ENCODE peak calls at places on chromosomes 1 and 21, in ten cellular contexts. B, P, Z, I, K, N, Q, H, V and X are unnamed samples.

GRCh38 chr1:233238884-233239432 is 56.6 kb downstream of the PCNX2 start:
- DNase-seq in I (no peak), H (no peak), V (no peak), Z (no peak), P (peak), N (no peak), B (no peak), Q (no peak), K (peak), X (no peak)

GRCh38 chr1:212651521-212651920 is 43.0 kb downstream of the ATF3 start:
- DNase-seq in I (no peak), Q (no peak), N (no peak), K (peak), H (no peak), V (no peak), P (no peak), B (peak), Z (no peak), X (no peak)

GRCh38 chr21:38544681-38545080 is 46.4 kb upstream of the ERG start:
- DNase-seq in N (no peak), Q (no peak), B (peak), H (no peak), V (no peak), K (no peak), P (peak), Z (no peak), I (no peak), X (no peak)

GRCh38 chr21:37207441-37208009 is 59.6 kb downstream of the VPS26C start:
- DNase-seq in H (peak), P (no peak), B (peak), N (no peak), I (no peak), K (no peak), Z (peak), Q (no peak), V (no peak), X (no peak)

GRCh38 chr1:227777646-227778045 is 37.8 kb upstream of the PRSS38 start:
- DNase-seq in B (no peak), I (no peak), Z (no peak), Q (no peak), H (no peak), V (no peak), P (no peak), N (no peak), K (no peak), X (no peak)

GRCh38 chr1:88890790-88891317 is 513 bp downstream of the GTF2B start:
- DNase-seq in I (no peak), V (peak), H (no peak), P (peak), Q (no peak), Z (no peak), N (no peak), B (peak), K (peak), X (peak)

GRCh38 chr1:44531785-44532566 is 126.9 kb downstream of the RNF220 start:
- DNase-seq in N (no peak), H (no peak), Z (no peak), P (peak), I (no peak), K (peak), V (peak), Q (no peak), B (peak), X (no peak)

GRCh38 chr1:162136760-162137537 is 67.5 kb downstream of the NOS1AP start:
- DNase-seq in I (no peak), K (peak), H (no peak), V (peak), B (peak), Z (no peak), Q (no peak), N (peak), P (peak), X (no peak)

GRCh38 chr21:27564684-27565280 is 597.9 kb upstream of the ADAMTS5 start:
- DNase-seq in P (peak), B (peak), Z (peak), V (no peak), I (no peak), Q (no peak), K (peak), H (peak), N (peak), X (peak)

GRCh38 chr1:95742591-95743089 is 508.6 kb downstream of the RWDD3 start:
- DNase-seq in P (peak), Z (no peak), H (peak), N (no peak), Q (peak), K (peak), V (no peak), I (no peak), B (peak), X (no peak)

GRCh38 chr1:19338323-19338762 is 26.2 kb downstream of the SLC66A1 start:
- DNase-seq in I (no peak), P (peak), B (no peak), Q (no peak), H (no peak), K (no peak), N (no peak), Z (peak), V (no peak), X (no peak)

GRCh38 chr1:116910379-116911165 is 856 bp downstream of the PTGFRN start:
- DNase-seq in Q (no peak), V (peak), B (peak), I (peak), H (peak), P (peak), K (no peak), N (no peak), Z (peak), X (no peak)

GRCh38 chr1:32724678-32725594 is 22.4 kb upstream of the SYNC start:
- DNase-seq in V (peak), I (peak), K (peak), Z (no peak), Q (peak), P (peak), N (peak), B (peak), H (peak), X (no peak)

GRCh38 chr1:64471218-64471719 is 1.3 kb downstream of the CACHD1 start:
- DNase-seq in K (no peak), V (no peak), N (no peak), Q (no peak), Z (no peak), I (peak), H (peak), B (peak), P (peak), X (no peak)

GRCh38 chr1:218480691-218481099 is 135.6 kb downstream of the TGFB2 start:
- DNase-seq in B (peak), H (no peak), N (peak), I (no peak), P (no peak), Q (no peak), V (peak), K (peak), Z (no peak), X (no peak)

GRCh38 chr1:869499-870244 is 54.1 kb upstream of the SAMD11 start:
- DNase-seq in V (no peak), P (peak), B (peak), Q (no peak), H (peak), Z (peak), I (peak), N (no peak), K (peak), X (no peak)

GRCh38 chr21:15522148-15522547 is 207.6 kb upstream of the USP25 start:
- DNase-seq in V (no peak), B (no peak), Z (no peak), K (no peak), P (no peak), Q (no peak), H (no peak), I (no peak), N (no peak), X (no peak)

GRCh38 chr1:50237081-50237480 is 128.4 kb downstream of the ELAVL4 start:
- DNase-seq in H (no peak), I (no peak), B (no peak), N (no peak), V (no peak), Q (no peak), P (no peak), K (no peak), Z (no peak), X (no peak)

GRCh38 chr21:45308211-45309068 is 20.7 kb upstream of the POFUT2 start:
- DNase-seq in Q (peak), Z (no peak), V (no peak), B (peak), H (no peak), K (peak), N (peak), P (peak), I (peak), X (no peak)

GRCh38 chr1:44354840-44355581 is at the start of gene ERI3:
- DNase-seq in B (peak), I (peak), H (peak), Z (peak), V (peak), N (peak), Q (peak), K (peak), P (peak), X (peak)

GRCh38 chr1:6101826-6102225 is 56.1 kb downstream of the KCNAB2 start:
- DNase-seq in Z (no peak), N (no peak), H (no peak), I (no peak), V (no peak), P (no peak), K (no peak), B (no peak), Q (peak), X (no peak)

GRCh38 chr1:46248122-46248920 is 758 bp downstream of the RAD54L start:
- DNase-seq in P (peak), Z (no peak), Q (peak), K (no peak), V (peak), B (peak), N (no peak), H (no peak), I (peak), X (no peak)

GRCh38 chr21:31924548-31924947 is 51.7 kb downstream of the HUNK start:
- DNase-seq in Z (no peak), K (no peak), P (no peak), I (no peak), N (no peak), V (no peak), B (no peak), Q (no peak), H (no peak), X (no peak)

GRCh38 chr1:212124891-212125582 is 89.5 kb downstream of the DTL start:
- DNase-seq in N (no peak), I (peak), K (peak), Q (no peak), B (no peak), H (peak), P (no peak), V (no peak), Z (no peak), X (no peak)

GRCh38 chr1:185358957-185359356 is 41.9 kb upstream of the IVNS1ABP start:
- DNase-seq in Z (no peak), B (no peak), H (no peak), V (no peak), Q (no peak), I (no peak), P (no peak), K (no peak), N (no peak), X (no peak)

GRCh38 chr1:234780112-234780511 is 170.1 kb upstream of the IRF2BP2 start:
- DNase-seq in I (no peak), B (no peak), P (no peak), K (no peak), V (no peak), H (no peak), N (no peak), Z (no peak), Q (no peak), X (no peak)

GRCh38 chr1:47677241-47677940 is 239.5 kb downstream of the FOXD2 start:
- DNase-seq in I (no peak), B (no peak), P (no peak), V (no peak), Q (no peak), H (no peak), N (no peak), K (no peak), Z (no peak), X (no peak)

GRCh38 chr1:51421961-51422360 is 91.6 kb upstream of the TTC39A start:
- DNase-seq in P (peak), Q (no peak), V (peak), Z (no peak), N (peak), B (peak), H (no peak), K (peak), I (no peak), X (no peak)

GRCh38 chr1:228348708-228349467 is 57.7 kb downstream of the TRIM11 start:
- DNase-seq in B (no peak), V (no peak), I (no peak), H (no peak), K (no peak), Z (no peak), P (no peak), Q (no peak), N (no peak), X (no peak)

GRCh38 chr1:202588644-202589189 is 121.5 kb downstream of the SYT2 start:
- DNase-seq in I (no peak), H (no peak), B (no peak), N (no peak), V (peak), Z (no peak), Q (no peak), P (no peak), K (no peak), X (no peak)

GRCh38 chr1:54606096-54606989 is 17.0 kb downstream of the FAM151A start:
- DNase-seq in N (no peak), B (no peak), V (no peak), I (no peak), H (no peak), Q (no peak), Z (no peak), K (no peak), P (no peak), X (no peak)

DNA sequence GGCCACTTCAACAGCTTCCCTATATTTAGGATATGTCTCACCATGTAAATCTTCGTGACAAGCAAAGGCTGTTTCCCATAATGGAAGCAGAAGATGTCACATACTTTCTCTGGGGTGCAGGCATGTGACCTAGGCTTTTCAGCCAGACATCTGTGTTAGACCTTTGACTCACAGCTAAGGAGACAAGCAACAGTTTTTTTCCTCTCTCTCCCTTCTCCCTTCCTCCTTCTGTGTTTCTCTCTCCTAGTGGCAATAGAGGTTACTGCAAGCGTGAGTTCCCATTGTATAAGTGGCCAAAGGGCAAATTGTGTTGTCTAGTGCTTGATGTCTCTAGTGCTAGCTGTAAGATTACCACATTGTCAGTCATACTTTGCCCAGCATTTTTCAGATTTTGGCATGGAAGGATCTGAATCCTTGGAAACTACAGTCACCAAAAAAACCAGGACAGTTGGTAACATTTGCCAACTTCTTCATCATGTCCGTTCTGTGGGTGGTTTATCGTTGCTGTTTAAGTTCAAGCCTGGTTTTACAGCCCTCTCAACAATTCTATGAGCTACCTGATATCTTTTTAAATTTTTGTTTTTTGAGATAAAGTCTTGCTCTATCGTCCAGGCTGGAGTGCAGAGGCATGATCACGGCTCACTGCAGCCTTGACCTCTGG is 44.4 kb upstream of the RABGAP1L start:
- DNase-seq in K (peak), V (peak), B (peak), H (no peak), I (no peak), N (peak), P (peak), Z (no peak), Q (no peak), X (no peak)
- TF ChIP-seq CTCF in K (peak), V (peak), B (peak), H (peak), I (peak), N (peak), P (peak), Z (peak), Q (peak), X (peak)

DNA sequence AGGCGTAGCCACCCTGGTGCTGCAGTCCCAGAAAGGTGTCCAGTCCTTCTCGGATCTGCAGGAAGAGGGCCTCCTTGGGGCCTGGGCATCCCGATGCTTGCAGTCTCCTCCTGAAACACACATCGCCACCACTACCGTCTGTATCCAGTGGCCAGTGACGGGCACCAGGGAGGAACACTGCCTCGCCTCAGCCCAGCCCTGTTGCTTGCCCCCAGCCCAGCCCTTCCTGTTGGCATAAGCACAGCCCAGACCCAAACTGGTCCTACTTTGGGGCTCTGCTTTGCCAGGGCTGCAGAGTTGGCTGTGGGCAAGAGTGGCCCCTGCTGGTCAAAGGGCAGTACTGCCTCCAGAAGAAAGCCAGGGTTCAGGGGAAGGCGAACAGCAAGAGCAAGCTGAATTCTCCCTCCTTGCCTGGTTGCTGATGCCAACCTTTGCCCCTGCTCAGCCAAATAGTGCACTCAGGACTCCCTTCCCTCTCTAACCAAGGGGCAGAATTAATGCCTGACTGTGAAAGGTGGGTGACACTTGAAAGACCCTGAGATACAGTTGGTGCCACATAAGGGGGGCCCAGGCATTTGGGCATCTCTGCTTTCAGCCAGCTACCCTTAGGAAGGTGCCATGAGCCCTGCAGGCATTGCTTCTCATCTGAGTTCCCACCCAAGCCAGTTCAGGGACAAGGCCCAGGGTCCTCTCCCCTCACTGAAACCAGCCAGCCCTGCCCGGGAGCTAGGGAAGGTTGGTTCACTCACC is 11.1 kb upstream of the ARHGEF2 start:
- DNase-seq in Q (no peak), P (peak), H (peak), I (peak), K (peak), Z (peak), B (peak), V (no peak), N (no peak), X (peak)
- H3K27ac ChIP-seq in Q (no peak), P (no peak), H (peak), I (peak), K (peak), Z (peak), B (peak), V (no peak), N (no peak), X (peak)

GRCh38 chr1:238951809-238952208 is 434.6 kb upstream of the CHRM3 start:
- DNase-seq in Q (no peak), B (peak), N (no peak), H (no peak), Z (no peak), K (peak), I (no peak), V (no peak), P (peak), X (no peak)
- TF ChIP-seq CTCF in Q (peak), B (peak), N (no peak), H (peak), Z (peak), K (peak), I (no peak), V (peak), P (peak), X (peak)

GRCh38 chr21:43362306-43362927 is 64.5 kb downstream of the SIK1 start:
- DNase-seq in V (no peak), P (peak), I (peak), N (peak), Z (peak), K (peak), H (peak), Q (no peak), B (peak), X (peak)

GRCh38 chr21:43364851-43365424 is 62.0 kb downstream of the SIK1 start:
- DNase-seq in V (no peak), Q (no peak), Z (no peak), K (no peak), I (no peak), B (no peak), P (peak), N (no peak), H (no peak), X (no peak)

GRCh38 chr21:43364261-43364510 is 62.7 kb downstream of the SIK1 start:
- DNase-seq in K (no peak), N (no peak), I (no peak), B (no peak), Z (no peak), H (no peak), P (no peak), Q (no peak), V (no peak), X (no peak)

GRCh38 chr21:43362928-43363314 is 64.0 kb downstream of the SIK1 start:
- DNase-seq in I (no peak), V (no peak), N (no peak), P (no peak), B (peak), Q (no peak), K (no peak), H (no peak), Z (no peak), X (no peak)

GRCh38 chr21:43363506-43364260 is 63.2 kb downstream of the SIK1 start:
- DNase-seq in V (no peak), Q (no peak), B (no peak), N (no peak), Z (no peak), H (no peak), I (no peak), P (no peak), K (no peak), X (no peak)
- H3K27ac ChIP-seq in V (no peak), Q (no peak), B (no peak), N (no peak), Z (no peak), H (no peak), I (no peak), P (no peak), K (no peak), X (no peak)

GRCh38 chr1:223429313-223429731 is 36.1 kb downstream of the CCDC185 start:
- DNase-seq in Q (no peak), V (no peak), Z (peak), K (peak), P (no peak), N (no peak), H (peak), I (no peak), B (peak), X (no peak)
- TF ChIP-seq CTCF in Q (no peak), V (no peak), Z (no peak), K (no peak), P (no peak), N (no peak), H (peak), I (no peak), B (no peak), X (no peak)

DNA sequence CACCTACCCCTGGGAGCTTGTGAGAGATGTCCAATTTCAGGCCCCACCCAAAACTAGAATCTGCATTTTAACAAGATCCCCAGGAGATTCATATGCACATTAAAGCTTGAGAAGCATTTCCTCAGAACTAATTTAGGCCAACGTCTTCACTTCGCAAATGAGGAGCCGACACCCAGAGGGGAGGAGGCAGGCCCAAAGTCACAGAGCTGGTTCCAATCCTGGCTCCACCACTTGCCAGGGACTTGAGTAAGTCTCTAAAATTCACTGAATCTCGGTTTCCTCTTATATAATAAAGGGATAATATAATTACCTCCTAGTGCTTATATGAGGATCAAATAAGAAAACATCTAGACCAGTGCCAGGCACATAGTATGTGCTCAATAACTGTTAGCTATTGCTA is 10.3 kb upstream of the PHLDA3 start:
- DNase-seq in B (no peak), I (no peak), P (no peak), N (no peak), H (no peak), V (no peak), K (no peak), Q (no peak), Z (no peak), X (no peak)
- H3K27ac ChIP-seq in B (no peak), I (no peak), P (no peak), N (no peak), H (no peak), V (no peak), K (no peak), Q (no peak), Z (peak), X (no peak)

GRCh38 chr1:223358826-223359225 is 5.2 kb downstream of the SUSD4 start:
- DNase-seq in Q (no peak), B (peak), H (no peak), P (no peak), N (no peak), V (peak), Z (no peak), I (no peak), K (no peak), X (no peak)
- TF ChIP-seq CTCF in Q (no peak), B (no peak), H (no peak), P (no peak), N (no peak), V (peak), Z (no peak), I (no peak), K (no peak), X (no peak)

DNA sequence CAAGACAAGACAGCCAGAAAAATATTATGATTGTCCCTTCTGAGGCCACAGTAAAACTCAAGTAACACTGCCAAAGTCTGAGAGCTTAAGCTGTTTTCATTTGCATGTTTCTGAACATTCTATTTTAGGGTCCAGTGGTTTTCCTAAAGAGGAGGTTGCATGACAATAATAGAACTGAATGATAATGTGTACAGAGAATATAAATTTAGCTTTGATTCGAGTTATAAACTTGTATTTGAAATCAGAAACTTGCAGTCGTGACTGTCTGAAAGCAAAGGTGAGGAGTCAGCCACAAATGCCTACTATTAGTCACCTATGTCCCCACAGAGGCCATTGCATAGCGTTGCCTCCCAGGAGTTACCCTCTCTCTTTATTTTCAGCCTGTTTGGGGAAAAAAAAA is 363.1 kb upstream of the ADGRL2 start:
- DNase-seq in H (no peak), P (no peak), K (no peak), Q (no peak), Z (no peak), N (no peak), B (no peak), I (no peak), V (no peak), X (no peak)
- H3K27ac ChIP-seq in H (peak), P (no peak), K (no peak), Q (no peak), Z (no peak), N (no peak), B (no peak), I (no peak), V (no peak), X (no peak)